ENCODE peak calls at places on chromosome 19, in four cellular contexts. F, W, E and Y are unnamed samples.

GRCh38 chr19:1518471-1518870 is 5.4 kb upstream of the PLK5 start:
- DNase-seq in F (no peak), W (no peak), E (no peak), Y (no peak)

GRCh38 chr19:38229585-38230073 is 5.6 kb upstream of the DPF1 start:
- DNase-seq in F (no peak), W (peak; percentile 52), E (peak; percentile 40), Y (no peak)

GRCh38 chr19:45814166-45814780 is 835 bp downstream of the RSPH6A start:
- DNase-seq in F (no peak), W (no peak), E (no peak), Y (no peak)

GRCh38 chr19:43774103-43774939 is 6.5 kb downstream of the KCNN4 start:
- DNase-seq in F (no peak), W (peak; percentile 59), E (peak; percentile 71), Y (no peak)

GRCh38 chr19:34360354-34360909 is 4.6 kb upstream of the GPI start:
- DNase-seq in F (no peak), W (no peak), E (no peak), Y (no peak)

GRCh38 chr19:55591555-55591954 is 7.8 kb downstream of the FIZ1 start:
- DNase-seq in F (no peak), W (no peak), E (no peak), Y (no peak)

GRCh38 chr19:39590265-39590664 is 12.1 kb upstream of the LGALS13 start:
- DNase-seq in F (no peak), W (no peak), E (no peak), Y (no peak)

GRCh38 chr19:17718467-17718987 is 753 bp upstream of the MAP1S start:
- DNase-seq in F (no peak), W (no peak), E (no peak), Y (no peak)

GRCh38 chr19:16367269-16367683 is 42.6 kb downstream of the KLF2 start:
- DNase-seq in F (no peak), W (no peak), E (no peak), Y (no peak)

GRCh38 chr19:33948651-33949335 is 152.1 kb downstream of the KCTD15 start:
- DNase-seq in F (no peak), W (no peak), E (no peak), Y (no peak)

GRCh38 chr19:51128227-51128626 is 3.5 kb downstream of the SIGLEC9 start:
- DNase-seq in F (peak; percentile 22), W (no peak), E (no peak), Y (no peak)

DNA sequence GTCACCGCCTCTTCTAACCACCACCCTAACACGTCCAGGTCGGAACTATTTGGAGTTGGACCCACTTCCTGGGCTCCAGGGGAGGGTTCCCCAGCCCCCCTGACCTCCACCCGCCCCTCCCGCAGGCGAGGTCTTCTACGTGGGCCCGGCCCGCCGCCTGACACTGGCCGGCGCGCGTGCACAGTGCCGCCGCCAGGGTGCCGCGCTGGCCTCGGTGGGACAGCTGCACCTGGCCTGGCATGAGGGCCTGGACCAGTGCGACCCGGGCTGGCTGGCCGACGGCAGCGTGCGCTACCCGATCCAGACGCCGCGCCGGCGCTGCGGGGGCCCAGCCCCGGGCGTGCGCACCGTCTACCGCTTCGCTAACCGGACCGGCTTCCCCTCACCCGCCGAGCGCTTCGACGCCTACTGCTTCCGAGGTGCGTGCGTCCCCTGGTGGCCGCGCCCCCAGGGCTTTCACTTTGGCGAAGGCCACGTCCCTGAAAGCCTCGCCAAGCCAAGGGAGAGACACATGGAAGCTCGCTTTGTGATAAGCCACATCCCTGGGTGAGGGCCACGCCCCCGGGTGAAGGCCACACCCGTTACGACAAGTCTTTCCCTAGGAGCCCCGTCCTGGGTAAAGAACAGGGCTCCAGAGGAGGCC is 13.2 kb downstream of the NCAN start:
- DNase-seq in F (peak; percentile 53), W (peak; percentile 26), E (peak; percentile 79), Y (no peak)
- TF ChIP-seq CTCF in F (peak; percentile 22), W (peak; percentile 51), E (peak; percentile 36), Y (peak; percentile 75)

GRCh38 chr19:4988770-4989251 is 19.9 kb downstream of the KDM4B start:
- DNase-seq in F (no peak), W (peak; percentile 59), E (peak; percentile 88), Y (no peak)
- H3K4me3 ChIP-seq in F (no peak overlapping the region), W (peak overlapping the region; percentile 23), E (peak overlapping the region; percentile 3), Y (no peak overlapping the region)

GRCh38 chr19:49689133-49690072 is at the start of gene ADM5:
- DNase-seq in F (peak; percentile 72), W (no peak), E (peak; percentile 66), Y (no peak)
- TF ChIP-seq CTCF in F (no peak), W (peak; percentile 55), E (peak; percentile 26), Y (peak; percentile 57)

GRCh38 chr19:36139473-36140288 is at the start of gene CAPNS1:
- DNase-seq in F (peak; percentile 96), W (peak; percentile 98), E (peak; percentile 97), Y (peak; percentile 86)

GRCh38 chr19:36142496-36142895 is 2.6 kb downstream of the CAPNS1 start:
- DNase-seq in F (no peak), W (no peak), E (no peak), Y (no peak)

GRCh38 chr19:36141039-36141914 is 1.4 kb downstream of the CAPNS1 start:
- DNase-seq in F (peak; percentile 89), W (peak; percentile 87), E (peak; percentile 91), Y (peak; percentile 59)

GRCh38 chr19:36140289-36141038 is 598 bp downstream of the CAPNS1 start:
- DNase-seq in F (no peak), W (peak; percentile 64), E (peak; percentile 57), Y (no peak)

DNA sequence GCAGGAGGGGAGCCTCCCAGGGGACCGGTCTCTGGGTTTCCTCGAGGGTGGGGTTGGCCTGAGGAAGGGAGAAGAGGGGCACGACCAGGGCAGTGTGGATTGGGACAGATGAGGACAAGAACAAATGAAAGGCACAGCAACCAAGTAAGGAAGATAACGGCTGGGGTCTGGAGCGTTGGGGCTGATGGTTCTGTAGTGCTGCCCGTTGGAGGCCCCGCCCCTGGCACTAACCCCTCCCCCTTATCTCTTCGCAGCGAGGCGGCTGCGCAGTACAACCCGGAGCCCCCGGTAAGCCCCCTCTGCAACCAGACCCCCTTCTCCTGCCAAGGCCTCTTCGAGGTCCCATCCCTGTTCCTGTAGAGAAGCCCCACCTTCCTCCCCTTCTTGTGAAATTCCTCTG is 2.2 kb downstream of the CAPNS1 start:
- DNase-seq in F (no peak), W (no peak), E (no peak), Y (no peak)
- H3K4me3 ChIP-seq in F (no peak overlapping the region), W (peak overlapping the region; percentile 99), E (no peak overlapping the region), Y (no peak overlapping the region)

DNA sequence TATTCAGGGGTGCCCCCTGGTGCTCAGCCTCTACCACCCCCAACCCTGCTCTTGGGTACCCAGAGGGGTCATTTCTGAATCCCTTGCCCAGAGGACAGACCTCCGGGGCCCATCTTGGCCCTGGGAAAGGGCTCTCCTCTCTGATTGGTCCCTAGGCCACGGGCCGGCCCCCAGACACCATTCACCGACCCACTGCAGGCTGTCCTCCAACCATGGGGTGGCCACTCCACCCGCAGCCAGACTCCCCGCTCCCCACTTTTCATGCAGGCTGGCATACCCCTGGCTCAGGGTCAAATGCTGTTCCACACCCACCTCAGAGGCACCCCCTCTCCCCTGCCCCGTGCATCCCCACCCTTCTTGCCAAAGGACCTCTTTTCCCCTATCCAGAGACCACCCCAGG is 14.8 kb downstream of the SMIM24 start:
- DNase-seq in F (no peak), W (no peak), E (no peak), Y (no peak)
- TF ChIP-seq CTCF in F (no peak), W (no peak), E (no peak), Y (no peak)

DNA sequence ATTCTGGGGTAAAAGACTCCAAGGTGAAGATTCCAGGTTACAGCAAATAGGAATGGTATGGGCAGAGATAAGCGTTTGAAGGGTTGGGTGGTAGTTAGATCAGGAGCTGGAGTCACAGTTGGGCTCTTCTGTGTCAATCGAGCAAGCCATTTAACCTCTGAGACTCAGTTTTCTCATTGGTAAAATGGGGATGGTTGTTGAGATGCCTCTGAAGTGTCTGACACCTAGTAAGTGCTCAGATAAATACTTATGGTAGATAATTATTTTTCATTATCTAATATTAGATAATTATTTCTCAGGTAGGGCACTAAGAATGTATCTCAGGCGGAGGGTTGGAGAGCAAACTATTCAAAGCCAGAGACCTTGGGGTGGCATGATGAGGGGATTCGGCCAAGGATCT is 7.8 kb downstream of the LTBP4 start:
- DNase-seq in F (no peak), W (no peak), E (no peak), Y (no peak)
- H3K4me3 ChIP-seq in F (peak overlapping the region; percentile 60), W (no peak overlapping the region), E (peak overlapping the region; percentile 53), Y (no peak overlapping the region)

GRCh38 chr19:52901842-52902241 is 4.4 kb upstream of the ZNF320 start:
- DNase-seq in F (no peak), W (no peak), E (no peak), Y (no peak)

GRCh38 chr19:52897149-52897935 is at the start of gene ZNF320:
- DNase-seq in F (peak; percentile 97), W (peak; percentile 97), E (peak; percentile 97), Y (peak; percentile 24)

GRCh38 chr19:52891336-52891735 is 6.1 kb downstream of the ZNF320 start:
- DNase-seq in F (no peak), W (no peak), E (no peak), Y (no peak)

GRCh38 chr19:52898101-52898500 is 666 bp upstream of the ZNF320 start:
- DNase-seq in F (no peak), W (peak; percentile 10), E (no peak), Y (no peak)

DNA sequence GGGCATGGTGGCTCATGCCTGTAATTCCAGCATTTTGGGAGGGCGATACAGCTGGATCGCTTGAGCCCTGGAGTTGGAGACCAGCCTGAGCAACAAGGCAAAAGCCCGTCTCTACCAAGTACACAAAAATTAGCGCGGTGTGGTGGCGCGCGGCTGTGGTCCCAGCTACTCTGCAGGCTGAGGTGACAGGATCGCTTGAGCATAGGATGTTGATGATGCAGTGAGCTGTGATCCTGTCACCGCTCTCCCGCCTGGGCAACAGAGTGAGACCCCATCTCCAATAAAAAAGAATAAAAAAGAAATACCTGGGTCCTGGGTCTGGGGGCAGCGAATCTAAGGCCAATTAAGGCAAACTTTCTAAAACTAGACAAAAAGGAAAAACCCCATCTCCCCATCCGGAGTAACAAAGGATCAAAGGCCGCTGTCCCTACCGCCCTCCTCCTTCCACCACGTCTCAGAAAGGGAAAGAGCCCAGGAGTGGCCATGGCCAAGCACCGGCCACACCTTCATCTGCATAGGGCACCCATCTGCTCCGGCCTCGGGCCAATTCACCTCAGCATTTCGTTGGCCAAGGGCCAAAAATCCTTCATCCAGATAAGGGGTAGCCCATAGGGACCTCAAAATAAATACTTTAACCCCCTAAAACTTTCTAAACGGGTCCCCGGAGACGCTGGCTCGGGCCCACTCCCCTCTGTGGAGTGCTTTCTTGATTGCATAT is 845 bp downstream of the ZNF320 start:
- DNase-seq in F (no peak), W (peak; percentile 20), E (peak; percentile 53), Y (no peak)
- TF ChIP-seq CTCF in F (no peak), W (no peak), E (no peak), Y (no peak)

GRCh38 chr19:31347828-31348314 is 1.4 kb downstream of the TSHZ3 start:
- DNase-seq in F (no peak), W (no peak), E (no peak), Y (no peak)
- H3K4me3 ChIP-seq in F (peak overlapping the region; percentile 88), W (peak overlapping the region; percentile 83), E (peak overlapping the region; percentile 100), Y (peak overlapping the region; percentile 61)

GRCh38 chr19:11597202-11598102 is at the start of gene ZNF627:
- DNase-seq in F (peak; percentile 99), W (peak; percentile 100), E (peak; percentile 99), Y (peak; percentile 98)
- TF ChIP-seq CTCF in F (peak; percentile 19), W (no peak), E (no peak), Y (no peak)